ENCODE peak calls at places on chromosomes 11 and 22, in seven cellular contexts. Q, E, O, W, Z, M and J are unnamed samples.

GRCh38 chr11:20238712-20239111 is 78.4 kb upstream of the DBX1 start:
- DNase-seq in M (no peak), Z (no peak), W (no peak), E (no peak), Q (no peak), O (no peak), J (no peak)

GRCh38 chr11:13091804-13092203 is 82.7 kb downstream of the RASSF10 start:
- DNase-seq in Z (no peak), M (no peak), O (no peak), E (no peak), Q (no peak), W (no peak), J (no peak)

GRCh38 chr11:40987895-40988435 is 471.5 kb downstream of the LRRC4C start:
- DNase-seq in M (no peak), Q (no peak), Z (no peak), O (no peak), W (no peak), E (no peak), J (no peak)

GRCh38 chr11:101914737-101915426 is at the start of gene CEP126:
- DNase-seq in W (peak; percentile 94), O (peak; percentile 97), E (peak; percentile 98), Z (peak; percentile 98), Q (peak; percentile 91), M (peak; percentile 98), J (peak; percentile 95)

GRCh38 chr11:75814369-75814685 is 683 bp upstream of the UVRAG start:
- DNase-seq in Z (no peak), M (no peak), E (no peak), O (no peak), Q (no peak), W (no peak), J (no peak)

GRCh38 chr11:27524155-27524554 is 17.6 kb upstream of the LIN7C start:
- DNase-seq in O (no peak), Q (peak; percentile 6), W (no peak), Z (peak; percentile 30), M (no peak), E (peak; percentile 38), J (peak; percentile 57)

GRCh38 chr22:38733329-38734202 is 22.2 kb downstream of the SUN2 start:
- DNase-seq in E (peak; percentile 32), M (peak; percentile 87), W (no peak), O (peak; percentile 96), Q (peak; percentile 74), Z (peak; percentile 69), J (peak; percentile 23)

GRCh38 chr11:34161812-34162506 is 56.5 kb downstream of the NAT10 start:
- DNase-seq in W (no peak), M (no peak), Z (peak; percentile 18), E (no peak), Q (no peak), O (no peak), J (no peak)

GRCh38 chr11:64340671-64341335 is 799 bp downstream of the CCDC88B start:
- DNase-seq in E (no peak), O (no peak), Q (peak; percentile 81), M (peak; percentile 70), W (no peak), Z (no peak), J (no peak)

GRCh38 chr22:48556751-48557150 is 1270.9 kb downstream of the BRD1 start:
- DNase-seq in Z (no peak), W (no peak), M (no peak), O (no peak), Q (no peak), E (no peak), J (no peak)

GRCh38 chr11:119571311-119571710 is 148.3 kb upstream of the THY1 start:
- DNase-seq in Z (no peak), E (no peak), W (no peak), Q (no peak), M (no peak), O (no peak), J (no peak)

GRCh38 chr11:64089915-64090810 is 54.4 kb downstream of the FLRT1 start:
- DNase-seq in E (no peak), M (no peak), Z (no peak), O (no peak), W (no peak), Q (no peak), J (no peak)

GRCh38 chr11:129737535-129738230 is 78.0 kb upstream of the TMEM45B start:
- DNase-seq in Z (no peak), W (no peak), M (no peak), E (no peak), Q (no peak), O (no peak), J (no peak)

GRCh38 chr22:41524283-41524682 is 20.0 kb downstream of the POLR3H start:
- DNase-seq in Q (no peak), O (peak; percentile 91), W (no peak), E (peak; percentile 46), M (peak; percentile 94), Z (no peak), J (peak; percentile 21)

GRCh38 chr11:65366340-65366773 is 11.8 kb downstream of the TIGD3 start:
- DNase-seq in O (no peak), Z (peak; percentile 78), Q (peak; percentile 89), E (peak; percentile 93), M (no peak), W (no peak), J (peak; percentile 85)

GRCh38 chr11:13126430-13126829 is 117.3 kb downstream of the RASSF10 start:
- DNase-seq in W (no peak), Z (no peak), O (no peak), Q (no peak), E (peak; percentile 72), M (no peak), J (no peak)

GRCh38 chr11:14380125-14380936 is 21.3 kb upstream of the RRAS2 start:
- DNase-seq in Q (no peak), E (no peak), M (no peak), Z (no peak), O (no peak), W (no peak), J (no peak)
- H3K4me3 ChIP-seq in Q (peak overlapping the region; percentile 38), E (no peak overlapping the region), M (peak overlapping the region; percentile 52), Z (peak overlapping the region; percentile 45), O (peak overlapping the region; percentile 53), W (no peak overlapping the region), J (peak overlapping the region; percentile 57)

GRCh38 chr11:48210052-48210451 is 6.6 kb upstream of the OR4B1 start:
- DNase-seq in W (no peak), E (no peak), M (no peak), Q (no peak), Z (peak; percentile 42), O (no peak), J (peak; percentile 20)
- TF ChIP-seq CTCF in W (no peak), E (peak; percentile 32), M (no peak), Q (peak; percentile 44), Z (peak; percentile 38), O (no peak), J (peak; percentile 25)

DNA sequence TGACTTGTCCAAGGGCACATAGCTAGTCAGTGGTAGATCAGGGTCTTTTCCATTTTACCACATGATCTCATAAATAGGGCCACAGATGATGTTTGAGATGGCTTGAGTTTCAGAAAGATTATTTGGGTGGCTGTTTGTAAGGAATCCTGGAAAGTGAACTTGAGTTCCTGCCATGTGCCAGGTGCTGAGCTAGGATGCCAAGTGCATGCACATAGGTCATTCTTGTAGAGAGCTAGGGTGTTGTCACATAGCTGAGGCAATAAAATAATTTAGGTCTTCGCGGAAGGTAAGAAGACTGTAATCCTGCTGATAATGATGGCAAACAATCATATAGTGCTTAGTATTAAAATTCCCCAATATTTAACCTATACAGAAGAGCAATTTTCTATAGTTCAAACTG is 1162.6 kb upstream of the TENM4 start:
- DNase-seq in O (no peak), E (no peak), M (no peak), Q (no peak), W (no peak), Z (no peak), J (no peak)
- H3K4me3 ChIP-seq in O (no peak overlapping the region), E (no peak overlapping the region), M (no peak overlapping the region), Q (no peak overlapping the region), W (no peak overlapping the region), Z (no peak overlapping the region), J (no peak overlapping the region)

GRCh38 chr11:70079691-70080090 is 1.6 kb downstream of the ANO1 start:
- DNase-seq in Q (no peak), E (no peak), W (no peak), Z (no peak), O (no peak), M (peak; percentile 61), J (no peak)

GRCh38 chr11:70085815-70086769 is 8.0 kb downstream of the ANO1 start:
- DNase-seq in Q (no peak), W (no peak), E (no peak), Z (peak; percentile 68), M (no peak), O (no peak), J (no peak)

GRCh38 chr11:70084046-70084984 is 6.2 kb downstream of the ANO1 start:
- DNase-seq in E (no peak), O (no peak), Q (peak; percentile 57), Z (no peak), W (no peak), M (no peak), J (no peak)

GRCh38 chr11:70080763-70081162 is 2.6 kb downstream of the ANO1 start:
- DNase-seq in E (no peak), M (no peak), W (peak; percentile 42), O (no peak), Q (no peak), Z (no peak), J (no peak)

DNA sequence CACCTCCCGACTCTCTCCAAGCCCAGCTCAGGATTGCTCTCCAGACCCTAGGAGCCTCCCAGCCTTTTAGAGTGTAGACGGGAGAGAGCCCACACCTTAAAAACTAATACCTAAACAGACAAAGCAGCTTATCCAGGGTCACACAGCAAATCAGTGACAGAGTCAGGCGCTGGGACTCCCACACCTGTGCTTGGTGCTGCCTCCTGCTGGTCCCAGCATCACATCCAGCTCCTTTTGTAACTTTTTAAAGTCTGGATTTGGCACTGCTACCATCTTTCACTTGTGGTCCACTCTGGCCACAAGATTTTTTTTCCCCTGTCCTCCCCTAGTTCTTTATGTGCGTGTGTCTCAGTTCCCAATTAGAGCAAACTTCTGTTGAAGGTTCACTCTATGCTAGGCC is 4.7 kb downstream of the ANO1 start:
- DNase-seq in Q (no peak), Z (no peak), W (no peak), E (no peak), M (no peak), O (no peak), J (no peak)
- TF ChIP-seq CTCF in Q (peak; percentile 25), Z (peak; percentile 53), W (no peak), E (peak; percentile 9), M (no peak), O (no peak), J (no peak)